ENCODE peak calls at places on chromosomes 2 and 18, in ten cellular contexts. H is GM13976, U is neural progenitor cell, N is H1, J is neural crest cell, K is fibroblast of mammary gland, X is cardiac fibroblast, W is kidney, Y is mucosa of descending colon, L is astrocyte of the spinal cord. Q is an unnamed sample.

GRCh38 chr18:44742741-44743311 is 62.1 kb downstream of the SETBP1 start:
- DNase-seq in H (no peak), U (peak; percentile 31), N (no peak), J (no peak), K (peak; percentile 80), X (peak; percentile 41), W (no peak), Y (peak; percentile 48), L (peak; percentile 81), Q (no peak)

GRCh38 chr2:9665903-9666302 is 35.1 kb upstream of the YWHAQ start:
- DNase-seq in H (no peak), U (no peak), N (no peak), J (no peak), K (peak; percentile 96), X (peak; percentile 62), W (no peak), Y (no peak), L (peak; percentile 92), Q (no peak)

GRCh38 chr2:71190959-71191943 is 35.7 kb downstream of the PAIP2B start:
- DNase-seq in H (no peak), U (no peak), N (no peak), J (no peak), K (peak; percentile 25), X (peak; percentile 46), W (no peak), Y (no peak), L (peak; percentile 1), Q (no peak)

GRCh38 chr2:98114643-98115355 is 27.8 kb downstream of the VWA3B start:
- DNase-seq in H (no peak), U (peak; percentile 38), N (no peak), J (no peak), K (no peak), X (no peak), W (no peak), Y (no peak), L (no peak), Q (no peak)

GRCh38 chr2:240233891-240234502 is 93.5 kb upstream of the OTOS start:
- DNase-seq in H (no peak), U (no peak), N (no peak), J (no peak), K (no peak), X (no peak), W (peak; percentile 83), Y (no peak), L (no peak), Q (no peak)

GRCh38 chr2:154370873-154371272 is 327.6 kb upstream of the KCNJ3 start:
- DNase-seq in H (no peak), U (peak; percentile 4), N (no peak), J (no peak), K (no peak), X (no peak), W (no peak), Y (no peak), L (no peak), Q (no peak)

GRCh38 chr2:20671036-20671735 is 4.2 kb downstream of the GDF7 start:
- DNase-seq in H (no peak), U (peak; percentile 52), N (peak; percentile 67), J (no peak), K (no peak), X (no peak), W (no peak), Y (no peak), L (no peak), Q (no peak)

GRCh38 chr2:217685255-217685605 is 317.6 kb downstream of the TNS1 start:
- DNase-seq in H (no peak), U (no peak), N (no peak), J (no peak), K (peak; percentile 93), X (peak; percentile 83), W (no peak), Y (peak; percentile 30), L (peak; percentile 90), Q (no peak)

GRCh38 chr18:52936931-52937330 is 596.9 kb downstream of the DCC start:
- DNase-seq in H (no peak), U (no peak), N (no peak), J (no peak), K (no peak), X (no peak), W (no peak), Y (no peak), L (peak; percentile 65), Q (no peak)

GRCh38 chr2:113174369-113174735 is 581 bp downstream of the PSD4 start:
- DNase-seq in H (no peak), U (no peak), N (no peak), J (no peak), K (no peak), X (no peak), W (peak; percentile 49), Y (no peak), L (no peak), Q (no peak)

GRCh38 chr2:113175101-113175628 is 1.4 kb downstream of the PSD4 start:
- DNase-seq in H (peak; percentile 91), U (no peak), N (no peak), J (no peak), K (no peak), X (no peak), W (peak; percentile 65), Y (peak; percentile 64), L (no peak), Q (no peak)

GRCh38 chr2:113172721-113173562 is 829 bp upstream of the PSD4 start:
- DNase-seq in H (no peak), U (no peak), N (no peak), J (no peak), K (no peak), X (no peak), W (peak; percentile 57), Y (no peak), L (no peak), Q (no peak)

GRCh38 chr2:113171359-113172075 is 2.3 kb upstream of the PSD4 start:
- DNase-seq in H (no peak), U (no peak), N (no peak), J (no peak), K (no peak), X (no peak), W (no peak), Y (no peak), L (no peak), Q (no peak)

GRCh38 chr2:113173563-113174368 is at the start of gene PSD4:
- DNase-seq in H (peak; percentile 91), U (no peak), N (no peak), J (no peak), K (no peak), X (no peak), W (peak; percentile 88), Y (peak; percentile 67), L (no peak), Q (no peak)
- TF ChIP-seq CTCF in H (no peak), U (no peak), N (no peak), J (no peak), K (no peak), X (no peak), W (no peak), Y (no peak), L (no peak), Q (no peak)

GRCh38 chr2:177670791-177671528 is 278.4 kb downstream of the AGPS start:
- DNase-seq in H (peak; percentile 18), U (peak; percentile 22), N (no peak), J (no peak), K (no peak), X (no peak), W (no peak), Y (no peak), L (no peak), Q (no peak)
- TF ChIP-seq CTCF in H (no peak), U (no peak), N (no peak), J (no peak), K (no peak), X (no peak), W (no peak), Y (no peak), L (no peak), Q (no peak)

DNA sequence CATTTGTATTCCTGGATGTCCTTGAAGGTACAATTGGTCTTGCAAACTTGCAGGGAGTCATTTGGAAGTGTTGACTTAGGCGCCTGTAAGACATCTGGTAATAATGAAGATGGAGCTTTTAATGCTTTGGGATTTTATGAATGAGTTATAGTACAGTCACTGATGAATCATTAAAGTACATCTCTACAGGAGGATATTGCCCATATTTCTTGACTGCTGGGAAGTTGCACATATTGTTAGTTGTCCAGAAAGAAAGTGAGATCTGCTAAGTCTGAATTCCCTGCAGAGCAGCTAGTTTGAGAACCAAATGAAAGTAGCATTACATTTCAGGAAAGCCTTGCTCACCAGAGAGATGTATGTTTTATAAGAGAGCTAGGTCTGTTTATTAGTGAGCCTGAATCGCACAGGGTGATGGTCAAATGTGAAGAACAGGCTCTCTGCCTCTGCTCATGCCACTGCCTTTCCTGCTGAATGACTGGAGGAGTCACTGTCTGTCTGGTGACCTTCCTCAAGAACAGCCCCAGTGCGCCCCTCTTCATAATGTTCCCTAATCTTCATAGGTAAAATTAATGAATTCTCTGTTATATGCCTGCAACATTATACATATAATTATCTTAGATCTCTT is 138.9 kb upstream of the KLHL14 start:
- DNase-seq in H (no peak), U (no peak), N (no peak), J (no peak), K (peak; percentile 90), X (no peak), W (no peak), Y (no peak), L (peak; percentile 82), Q (no peak)
- TF ChIP-seq CTCF in H (no peak), U (no peak), N (no peak), J (no peak), K (no peak), X (no peak), W (no peak), Y (no peak), L (no peak), Q (no peak)

GRCh38 chr2:237866119-237866621 is 6.7 kb downstream of the RAMP1 start:
- DNase-seq in H (no peak), U (no peak), N (no peak), J (no peak), K (peak; percentile 48), X (peak; percentile 57), W (peak; percentile 37), Y (no peak), L (peak; percentile 77), Q (no peak)

GRCh38 chr2:237869357-237870102 is 10.1 kb downstream of the RAMP1 start:
- DNase-seq in H (no peak), U (no peak), N (peak; percentile 32), J (no peak), K (no peak), X (no peak), W (no peak), Y (no peak), L (no peak), Q (no peak)

GRCh38 chr2:237868631-237869356 is 9.4 kb downstream of the RAMP1 start:
- DNase-seq in H (no peak), U (no peak), N (no peak), J (no peak), K (peak; percentile 78), X (peak; percentile 83), W (peak; percentile 42), Y (no peak), L (peak; percentile 58), Q (no peak)

GRCh38 chr2:237865623-237866041 is 6.2 kb downstream of the RAMP1 start:
- DNase-seq in H (no peak), U (peak; percentile 1), N (peak; percentile 51), J (no peak), K (peak; percentile 28), X (no peak), W (peak; percentile 52), Y (no peak), L (no peak), Q (no peak)

GRCh38 chr2:237867465-237867864 is 8.0 kb downstream of the RAMP1 start:
- DNase-seq in H (no peak), U (no peak), N (no peak), J (no peak), K (no peak), X (no peak), W (peak; percentile 29), Y (no peak), L (no peak), Q (no peak)
- TF ChIP-seq CTCF in H (no peak), U (no peak), N (no peak), J (no peak), K (no peak), X (no peak), W (no peak), Y (no peak), L (no peak), Q (no peak)